ENCODE peak calls at places on chromosome 21, in four cellular contexts. One of them, this sample, is unnamed.

GRCh38 chr21:40902299-40902698 is 55.3 kb upstream of the DSCAM start:
- DNase-seq in kidney: no peak
- DNase-seq in AG09309: no peak
- DNase-seq in left lung: no peak
- DNase-seq in this sample: no peak

GRCh38 chr21:39673736-39674135 is 61.0 kb downstream of the B3GALT5 start:
- DNase-seq in left lung: no peak
- DNase-seq in kidney: no peak
- DNase-seq in AG09309: no peak
- DNase-seq in this sample: no peak

GRCh38 chr21:26965567-26966359 is 1.1 kb downstream of the ADAMTS5 start:
- DNase-seq in AG09309: no peak
- DNase-seq in left lung: no peak
- DNase-seq in kidney: peak
- DNase-seq in this sample: peak

GRCh38 chr21:28771790-28772501 is 220.7 kb downstream of the LTN1 start:
- DNase-seq in AG09309: peak
- DNase-seq in kidney: no peak
- DNase-seq in left lung: no peak
- DNase-seq in this sample: no peak

GRCh38 chr21:26154776-26155175 is 15.8 kb downstream of the APP start:
- DNase-seq in left lung: no peak
- DNase-seq in kidney: no peak
- DNase-seq in AG09309: no peak
- DNase-seq in this sample: no peak

GRCh38 chr21:41367598-41368360 is 6.0 kb downstream of the MX2 start:
- DNase-seq in left lung: no peak
- DNase-seq in AG09309: no peak
- DNase-seq in kidney: no peak
- DNase-seq in this sample: peak

GRCh38 chr21:31520506-31521163 is 138.9 kb upstream of the SOD1 start:
- DNase-seq in kidney: no peak
- DNase-seq in left lung: no peak
- DNase-seq in AG09309: no peak
- DNase-seq in this sample: no peak

GRCh38 chr21:33655591-33656221 is 13.4 kb downstream of the ITSN1 start:
- DNase-seq in left lung: no peak
- DNase-seq in AG09309: no peak
- DNase-seq in kidney: no peak
- DNase-seq in this sample: no peak

GRCh38 chr21:29256125-29256895 is 42.4 kb upstream of the BACH1 start:
- DNase-seq in left lung: no peak
- DNase-seq in kidney: no peak
- DNase-seq in AG09309: no peak
- DNase-seq in this sample: no peak

GRCh38 chr21:41478319-41479177 is 29.4 kb downstream of the TMPRSS2 start:
- DNase-seq in left lung: peak
- DNase-seq in kidney: no peak
- DNase-seq in AG09309: no peak
- DNase-seq in this sample: no peak

GRCh38 chr21:29008373-29008772 is 10.8 kb downstream of the RWDD2B start:
- DNase-seq in left lung: no peak
- DNase-seq in AG09309: no peak
- DNase-seq in kidney: no peak
- DNase-seq in this sample: no peak

GRCh38 chr21:27578741-27579265 is 611.9 kb upstream of the ADAMTS5 start:
- DNase-seq in AG09309: no peak
- DNase-seq in left lung: no peak
- DNase-seq in kidney: no peak
- DNase-seq in this sample: no peak

GRCh38 chr21:25092441-25093011 is 514.8 kb downstream of the MRPL39 start:
- DNase-seq in AG09309: no peak
- DNase-seq in left lung: no peak
- DNase-seq in kidney: peak
- DNase-seq in this sample: no peak

GRCh38 chr21:34889287-34889536 is 159.9 kb downstream of the RUNX1 start:
- DNase-seq in left lung: peak
- DNase-seq in AG09309: no peak
- DNase-seq in kidney: peak
- DNase-seq in this sample: no peak

GRCh38 chr21:42548687-42549406 is 35.2 kb downstream of the SLC37A1 start:
- DNase-seq in AG09309: no peak
- DNase-seq in kidney: no peak
- DNase-seq in left lung: peak
- DNase-seq in this sample: no peak
- TF ChIP-seq CTCF in AG09309: no peak
- TF ChIP-seq CTCF in kidney: no peak
- TF ChIP-seq CTCF in left lung: no peak
- TF ChIP-seq CTCF in this sample: no peak

DNA sequence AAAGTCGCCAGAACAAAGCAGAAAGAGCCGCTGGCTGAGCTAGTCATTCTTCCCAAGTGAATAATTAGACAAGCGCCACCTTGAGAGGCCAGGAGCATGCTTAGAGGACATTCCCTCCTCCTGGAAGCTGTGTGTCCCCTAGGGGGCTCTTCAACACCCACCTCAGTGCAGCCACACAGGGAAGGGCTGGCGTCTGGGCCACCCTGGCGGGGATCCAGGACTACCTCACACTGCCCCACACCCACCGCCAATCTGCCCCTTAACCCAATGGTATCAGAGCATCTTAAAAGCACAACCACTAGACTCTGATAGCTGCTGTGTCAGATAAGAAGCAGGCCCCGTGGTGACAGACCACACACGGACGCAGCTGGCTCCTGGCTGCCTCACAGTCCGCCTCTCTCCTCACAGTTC is 24.9 kb downstream of the SETD4 start:
- DNase-seq in AG09309: no peak
- DNase-seq in kidney: no peak
- DNase-seq in left lung: no peak
- DNase-seq in this sample: no peak
- TF ChIP-seq CTCF in AG09309: no peak
- TF ChIP-seq CTCF in kidney: peak
- TF ChIP-seq CTCF in left lung: no peak
- TF ChIP-seq CTCF in this sample: no peak

GRCh38 chr21:42688841-42689371 is 35.5 kb downstream of the PDE9A start:
- DNase-seq in left lung: no peak
- DNase-seq in AG09309: no peak
- DNase-seq in kidney: no peak
- DNase-seq in this sample: no peak
- TF ChIP-seq CTCF in left lung: no peak
- TF ChIP-seq CTCF in AG09309: no peak
- TF ChIP-seq CTCF in kidney: no peak
- TF ChIP-seq CTCF in this sample: no peak

GRCh38 chr21:36990508-36991205 is 15.8 kb upstream of the RIPPLY3 start:
- DNase-seq in AG09309: no peak
- DNase-seq in left lung: no peak
- DNase-seq in kidney: no peak
- DNase-seq in this sample: no peak

GRCh38 chr21:36999131-36999898 is 7.2 kb upstream of the RIPPLY3 start:
- DNase-seq in AG09309: no peak
- DNase-seq in left lung: no peak
- DNase-seq in kidney: no peak
- DNase-seq in this sample: no peak

GRCh38 chr21:36992671-36993070 is 13.8 kb upstream of the RIPPLY3 start:
- DNase-seq in kidney: no peak
- DNase-seq in left lung: no peak
- DNase-seq in AG09309: no peak
- DNase-seq in this sample: no peak

GRCh38 chr21:36989699-36990507 is 16.6 kb upstream of the RIPPLY3 start:
- DNase-seq in kidney: peak
- DNase-seq in AG09309: peak
- DNase-seq in left lung: peak
- DNase-seq in this sample: peak

DNA sequence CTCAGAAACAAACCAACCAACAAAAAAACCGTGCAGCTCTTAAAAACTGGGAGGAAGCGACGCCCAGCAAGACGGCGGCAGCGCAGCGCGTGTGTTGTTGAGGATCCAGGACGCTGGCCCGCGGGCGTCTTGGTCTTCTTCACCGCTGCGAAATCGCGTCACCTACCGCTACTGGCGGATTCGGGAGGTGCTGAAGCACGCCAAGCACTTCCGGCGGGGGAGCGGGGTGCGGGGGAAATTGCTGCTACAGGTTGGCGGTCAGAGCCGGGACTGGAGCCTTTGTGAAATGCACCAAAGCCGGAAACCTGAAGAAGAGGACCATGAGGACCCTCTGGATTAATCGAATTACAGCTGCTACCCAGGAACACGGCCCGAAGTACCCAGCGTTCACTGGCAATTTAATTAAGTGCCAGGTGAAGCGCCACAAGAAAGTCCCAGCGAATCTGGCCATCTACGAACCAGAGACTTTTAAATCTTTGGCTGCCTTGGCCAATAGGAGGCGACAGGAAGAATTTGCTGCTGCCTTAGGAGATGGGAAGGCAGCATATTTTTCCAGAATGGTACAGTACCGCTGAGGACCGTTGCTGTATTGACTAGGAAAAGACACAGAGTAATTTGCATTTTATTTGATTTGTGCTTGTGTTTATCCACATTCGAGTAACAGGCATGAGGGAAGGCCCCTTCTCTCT is 11.9 kb upstream of the RIPPLY3 start:
- DNase-seq in left lung: no peak
- DNase-seq in AG09309: no peak
- DNase-seq in kidney: peak
- DNase-seq in this sample: no peak
- TF ChIP-seq CTCF in left lung: no peak
- TF ChIP-seq CTCF in AG09309: no peak
- TF ChIP-seq CTCF in kidney: no peak
- TF ChIP-seq CTCF in this sample: no peak

DNA sequence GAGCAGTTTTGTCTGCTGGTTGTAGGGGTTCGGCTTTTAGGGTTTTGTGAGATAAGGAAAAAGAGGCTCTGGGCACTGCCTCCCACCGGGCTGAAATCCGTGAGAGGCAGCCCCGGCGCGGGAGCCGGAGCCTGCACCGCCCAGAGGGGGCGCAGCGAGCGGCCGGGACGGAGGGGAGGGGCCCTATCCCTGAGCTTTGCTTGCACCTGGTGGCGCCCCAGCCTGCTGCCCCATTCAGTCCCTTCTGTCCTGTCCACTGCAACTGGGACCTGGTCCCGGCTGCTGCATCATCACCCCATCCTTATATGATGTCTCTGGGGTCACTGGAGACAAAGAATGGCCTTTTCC is 512 bp upstream of the KCNJ6 start:
- DNase-seq in AG09309: no peak
- DNase-seq in left lung: no peak
- DNase-seq in kidney: no peak
- DNase-seq in this sample: no peak
- TF ChIP-seq CTCF in AG09309: no peak
- TF ChIP-seq CTCF in left lung: no peak
- TF ChIP-seq CTCF in kidney: no peak
- TF ChIP-seq CTCF in this sample: no peak

DNA sequence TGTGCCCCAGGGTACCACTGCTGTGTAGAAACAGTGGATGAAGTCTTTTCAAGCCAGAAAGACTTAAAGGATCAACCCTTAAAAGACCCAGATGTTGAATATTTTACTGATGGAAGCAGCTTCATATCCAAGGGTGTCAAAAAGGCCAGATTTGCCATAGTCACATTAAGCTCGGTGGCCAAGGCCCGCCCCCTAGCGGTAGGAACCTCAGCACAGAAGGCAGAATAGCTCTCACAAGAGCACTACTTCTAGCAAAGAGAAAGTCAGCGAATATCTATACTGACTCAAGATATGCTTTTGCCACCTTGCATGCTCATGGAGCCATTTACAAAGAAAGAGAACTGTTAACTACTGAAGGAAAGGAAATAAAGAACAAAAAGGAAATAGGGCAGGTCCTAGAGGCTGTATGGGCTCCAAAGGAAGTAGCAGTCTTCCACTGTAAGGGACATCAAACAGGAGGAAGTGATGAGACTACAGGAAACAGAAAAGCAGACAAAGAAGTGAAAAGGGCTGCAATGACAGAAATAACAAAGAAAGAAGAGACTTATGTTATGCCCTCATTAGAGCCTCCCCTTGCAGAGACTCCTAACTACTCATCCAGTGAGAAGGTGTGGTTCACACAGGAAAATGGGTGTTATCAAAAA is 90.5 kb downstream of the LIPI start:
- DNase-seq in left lung: no peak
- DNase-seq in AG09309: no peak
- DNase-seq in kidney: no peak
- DNase-seq in this sample: peak
- TF ChIP-seq CTCF in left lung: peak
- TF ChIP-seq CTCF in AG09309: peak
- TF ChIP-seq CTCF in kidney: peak
- TF ChIP-seq CTCF in this sample: peak

GRCh38 chr21:37564341-37564923 is 197.9 kb downstream of the DYRK1A start:
- DNase-seq in kidney: peak
- DNase-seq in AG09309: peak
- DNase-seq in left lung: peak
- DNase-seq in this sample: peak

GRCh38 chr21:37562920-37563640 is 196.5 kb downstream of the DYRK1A start:
- DNase-seq in kidney: no peak
- DNase-seq in AG09309: no peak
- DNase-seq in left lung: peak
- DNase-seq in this sample: no peak

GRCh38 chr21:37561941-37562919 is 195.7 kb downstream of the DYRK1A start:
- DNase-seq in left lung: no peak
- DNase-seq in AG09309: no peak
- DNase-seq in kidney: no peak
- DNase-seq in this sample: no peak

GRCh38 chr21:37564924-37565529 is 198.5 kb downstream of the DYRK1A start:
- DNase-seq in left lung: no peak
- DNase-seq in AG09309: no peak
- DNase-seq in kidney: no peak
- DNase-seq in this sample: no peak

GRCh38 chr21:37563641-37564340 is 197.2 kb downstream of the DYRK1A start:
- DNase-seq in AG09309: peak
- DNase-seq in kidney: peak
- DNase-seq in left lung: peak
- DNase-seq in this sample: peak
- TF ChIP-seq CTCF in AG09309: peak
- TF ChIP-seq CTCF in kidney: peak
- TF ChIP-seq CTCF in left lung: no peak
- TF ChIP-seq CTCF in this sample: peak

GRCh38 chr21:43858806-43859648 is 6.0 kb upstream of the AGPAT3 start:
- DNase-seq in AG09309: no peak
- DNase-seq in left lung: no peak
- DNase-seq in kidney: no peak
- DNase-seq in this sample: no peak
- TF ChIP-seq CTCF in AG09309: no peak
- TF ChIP-seq CTCF in left lung: no peak
- TF ChIP-seq CTCF in kidney: no peak
- TF ChIP-seq CTCF in this sample: no peak

DNA sequence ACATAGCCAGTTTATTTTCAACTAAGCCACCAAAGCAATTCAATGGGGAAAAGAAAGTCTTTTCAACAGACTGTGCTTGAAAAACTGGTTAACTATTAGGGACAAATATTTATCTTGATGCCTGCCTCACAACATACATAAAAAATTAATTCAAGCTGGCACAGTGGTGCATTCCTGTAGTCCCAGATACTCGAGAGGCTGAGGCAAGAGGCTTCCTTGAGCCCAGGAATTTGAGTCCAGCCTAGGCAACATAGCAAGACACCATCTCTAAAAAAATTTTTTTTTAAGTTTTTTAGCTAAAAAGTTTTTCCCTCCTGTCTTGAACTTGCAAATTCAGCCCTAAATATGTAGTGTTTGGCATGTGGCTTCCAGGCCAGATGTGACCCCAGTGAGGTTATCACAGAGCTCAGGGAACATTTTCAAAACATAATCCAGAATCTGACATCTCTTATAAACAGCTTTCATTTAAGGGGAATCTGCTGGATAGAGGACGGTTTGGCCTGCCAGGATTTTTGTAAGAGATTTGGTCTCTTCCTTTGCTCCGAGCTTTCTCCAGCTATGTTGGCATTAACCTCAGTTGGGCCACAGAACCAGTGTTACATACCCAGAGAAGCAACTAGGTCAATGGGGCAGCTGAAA is 46.4 kb downstream of the COL6A1 start:
- DNase-seq in kidney: no peak
- DNase-seq in AG09309: no peak
- DNase-seq in left lung: no peak
- DNase-seq in this sample: no peak
- TF ChIP-seq CTCF in kidney: no peak
- TF ChIP-seq CTCF in AG09309: no peak
- TF ChIP-seq CTCF in left lung: no peak
- TF ChIP-seq CTCF in this sample: no peak